ENCODE peak calls at places on chromosomes 13 and 19, in four cellular contexts. I, K, X and Q are unnamed samples.

GRCh38 chr19:51712461-51713081 is 11.2 kb downstream of the HAS1 start:
- DNase-seq in I (no peak), K (no peak), X (no peak), Q (no peak)

GRCh38 chr19:3328743-3329142 is 37.6 kb upstream of the NFIC start:
- DNase-seq in I (no peak), K (no peak), X (no peak), Q (no peak)

GRCh38 chr19:47315125-47315821 is 5.6 kb downstream of the C5AR1 start:
- DNase-seq in I (no peak), K (peak), X (peak), Q (no peak)

GRCh38 chr19:49631279-49631588 is 8.7 kb downstream of the RRAS start:
- DNase-seq in I (no peak), K (no peak), X (no peak), Q (no peak)

GRCh38 chr13:27607125-27607524 is 13.2 kb downstream of the LNX2 start:
- DNase-seq in I (no peak), K (peak), X (no peak), Q (no peak)

GRCh38 chr13:73174521-73175010 is 115.8 kb downstream of the KLF5 start:
- DNase-seq in I (no peak), K (no peak), X (no peak), Q (no peak)

GRCh38 chr13:113935523-113935922 is 38.4 kb downstream of the C13orf46 start:
- DNase-seq in I (no peak), K (no peak), X (peak), Q (no peak)

GRCh38 chr13:32246468-32246867 is 68.7 kb downstream of the ZAR1L start:
- DNase-seq in I (no peak), K (peak), X (peak), Q (peak)

GRCh38 chr13:24081388-24081787 is 79.1 kb upstream of the SPATA13 start:
- DNase-seq in I (no peak), K (no peak), X (no peak), Q (no peak)

GRCh38 chr13:109058071-109058470 is 428.7 kb downstream of the MYO16 start:
- DNase-seq in I (no peak), K (no peak), X (no peak), Q (no peak)

GRCh38 chr13:42574435-42575311 is 721 bp downstream of the TNFSF11 start:
- DNase-seq in I (no peak), K (no peak), X (no peak), Q (no peak)

GRCh38 chr13:46530084-46530935 is 22.7 kb upstream of the LRCH1 start:
- DNase-seq in I (no peak), K (no peak), X (no peak), Q (no peak)

GRCh38 chr13:57212989-57213388 is 46.0 kb downstream of the PRR20E start:
- DNase-seq in I (no peak), K (no peak), X (no peak), Q (no peak)

GRCh38 chr13:97074618-97075017 is 80.3 kb upstream of the OXGR1 start:
- DNase-seq in I (no peak), K (no peak), X (no peak), Q (no peak)

GRCh38 chr13:40933508-40933907 is 85.6 kb downstream of the ELF1 start:
- DNase-seq in I (no peak), K (no peak), X (no peak), Q (no peak)

GRCh38 chr19:3443840-3444694 is 36.3 kb downstream of the SMIM24 start:
- DNase-seq in I (peak), K (no peak), X (no peak), Q (no peak)

GRCh38 chr13:40812102-40812501 is 22.7 kb downstream of the SLC25A15 start:
- DNase-seq in I (no peak), K (no peak), X (no peak), Q (no peak)

GRCh38 chr19:8491574-8491973 is 10.9 kb downstream of the PRAM1 start:
- DNase-seq in I (no peak), K (no peak), X (no peak), Q (no peak)

GRCh38 chr13:31069808-31070544 is 91.7 kb downstream of the HSPH1 start:
- DNase-seq in I (no peak), K (no peak), X (no peak), Q (no peak)

GRCh38 chr13:74214321-74214720 is 80.1 kb upstream of the KLF12 start:
- DNase-seq in I (no peak), K (no peak), X (no peak), Q (no peak)

GRCh38 chr19:3248728-3249315 is 24.4 kb downstream of the CELF5 start:
- DNase-seq in I (no peak), K (no peak), X (no peak), Q (no peak)

GRCh38 chr13:50389726-50390125 is 374.5 kb downstream of the KCNRG start:
- DNase-seq in I (no peak), K (no peak), X (no peak), Q (no peak)

GRCh38 chr13:50130686-50131051 is 115.4 kb downstream of the KCNRG start:
- DNase-seq in I (no peak), K (no peak), X (no peak), Q (no peak)

GRCh38 chr19:28498404-28498976 is 714.5 kb downstream of the UQCRFS1 start:
- DNase-seq in I (no peak), K (no peak), X (no peak), Q (no peak)

GRCh38 chr19:5691930-5692784 is 2.1 kb downstream of the RPL36 start:
- DNase-seq in I (no peak), K (no peak), X (peak), Q (no peak)

GRCh38 chr19:5165697-5166019 is 175.0 kb downstream of the PTPRS start:
- DNase-seq in I (no peak), K (no peak), X (no peak), Q (no peak)

GRCh38 chr19:44593294-44593693 is 20.1 kb upstream of the IGSF23 start:
- DNase-seq in I (no peak), K (no peak), X (no peak), Q (no peak)

GRCh38 chr19:1549332-1549945 is 18.7 kb downstream of the MEX3D start:
- DNase-seq in I (no peak), K (no peak), X (no peak), Q (no peak)

GRCh38 chr19:49439841-49440240 is 1.5 kb downstream of the SLC17A7 start:
- DNase-seq in I (no peak), K (no peak), X (no peak), Q (no peak)

GRCh38 chr13:74032325-74032724 is 101.9 kb downstream of the KLF12 start:
- DNase-seq in I (no peak), K (no peak), X (no peak), Q (no peak)

GRCh38 chr13:113616991-113617749 is 32.6 kb downstream of the TFDP1 start:
- DNase-seq in I (no peak), K (no peak), X (no peak), Q (no peak)

GRCh38 chr13:42899266-42899665 is 92.8 kb downstream of the EPSTI1 start:
- DNase-seq in I (no peak), K (no peak), X (no peak), Q (no peak)

GRCh38 chr13:49820591-49821215 is 28.2 kb upstream of the KPNA3 start:
- DNase-seq in I (no peak), K (no peak), X (no peak), Q (no peak)

GRCh38 chr19:54660967-54661366 is 1.8 kb upstream of the LILRB4 start:
- DNase-seq in I (no peak), K (no peak), X (no peak), Q (no peak)

GRCh38 chr13:102845289-102845629 is 573 bp upstream of the ERCC5 start:
- DNase-seq in I (no peak), K (no peak), X (no peak), Q (no peak)

GRCh38 chr19:55443045-55443823 is at the start of gene SHISA7:
- DNase-seq in I (no peak), K (no peak), X (no peak), Q (no peak)

GRCh38 chr13:113465241-113465640 is 12.0 kb upstream of the ADPRHL1 start:
- DNase-seq in I (no peak), K (no peak), X (no peak), Q (no peak)

GRCh38 chr19:7391218-7391670 is 42.5 kb downstream of the ARHGEF18 start:
- DNase-seq in I (no peak), K (peak), X (no peak), Q (no peak)

GRCh38 chr19:13005861-13006370 is 10.6 kb downstream of the NFIX start:
- DNase-seq in I (no peak), K (no peak), X (no peak), Q (no peak)

GRCh38 chr19:13005253-13005652 is 10.0 kb downstream of the NFIX start:
- DNase-seq in I (no peak), K (no peak), X (no peak), Q (no peak)

GRCh38 chr19:13006431-13007281 is 11.4 kb downstream of the NFIX start:
- DNase-seq in I (no peak), K (no peak), X (peak), Q (no peak)

GRCh38 chr19:13008926-13009787 is 13.9 kb downstream of the NFIX start:
- DNase-seq in I (no peak), K (no peak), X (no peak), Q (no peak)

DNA sequence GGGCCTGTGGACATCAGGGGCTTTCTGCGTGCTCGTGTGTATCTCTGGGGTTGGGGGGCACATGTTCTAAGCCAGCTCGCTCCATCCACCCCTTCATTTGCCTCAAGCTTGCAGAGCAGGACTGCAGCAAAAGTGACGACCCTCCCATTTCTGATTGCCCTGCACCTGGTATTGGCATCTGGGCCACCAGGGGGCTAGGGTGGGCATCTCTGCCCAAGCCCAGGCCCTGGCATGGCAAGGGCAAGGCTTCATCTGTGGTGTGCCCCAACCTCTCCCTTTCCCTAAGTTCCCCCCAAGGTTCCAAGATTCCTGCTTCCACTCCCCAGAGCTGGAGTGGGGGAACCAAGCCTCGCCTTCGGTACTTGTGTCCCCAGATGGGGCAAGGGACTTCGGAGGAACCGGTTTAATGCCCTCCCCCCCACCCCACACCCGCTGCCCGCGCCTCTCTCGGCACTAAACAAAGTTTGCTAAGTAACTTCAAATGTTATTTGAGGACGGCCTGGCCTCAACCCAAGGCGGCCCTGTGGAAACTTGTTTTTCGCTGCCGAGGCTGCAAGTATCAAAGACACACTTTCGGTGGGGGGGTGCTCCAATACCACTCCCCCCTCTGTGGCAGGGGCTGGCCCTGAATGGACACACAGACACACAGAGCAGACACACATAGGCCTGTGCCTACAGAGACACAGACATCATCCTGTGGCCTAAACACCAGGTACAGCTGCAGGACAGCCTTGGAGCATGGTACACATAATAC is 12.2 kb downstream of the NFIX start:
- DNase-seq in I (peak), K (no peak), X (peak), Q (no peak)
- H3K4me3 ChIP-seq in I (peak), K (no peak), X (peak), Q (no peak)

GRCh38 chr13:63403726-63404125 is 1988.1 kb upstream of the PCDH20 start:
- DNase-seq in I (no peak), K (no peak), X (no peak), Q (no peak)
- TF ChIP-seq POLR2AphosphoS5 in I (no peak), K (no peak), X (no peak), Q (no peak)

GRCh38 chr13:22655106-22655852 is 525.5 kb upstream of the SGCG start:
- DNase-seq in I (no peak), K (no peak), X (no peak), Q (no peak)
- H3K4me3 ChIP-seq in I (no peak), K (no peak), X (no peak), Q (no peak)

GRCh38 chr19:38375748-38376147 is 1.4 kb downstream of the PSMD8 start:
- DNase-seq in I (no peak), K (no peak), X (no peak), Q (no peak)
- TF ChIP-seq POLR2AphosphoS5 in I (no peak), K (no peak), X (no peak), Q (no peak)

GRCh38 chr13:45310341-45311138 is 30.4 kb downstream of the TPT1 start:
- DNase-seq in I (no peak), K (no peak), X (no peak), Q (no peak)
- H3K4me3 ChIP-seq in I (peak), K (no peak), X (peak), Q (no peak)

DNA sequence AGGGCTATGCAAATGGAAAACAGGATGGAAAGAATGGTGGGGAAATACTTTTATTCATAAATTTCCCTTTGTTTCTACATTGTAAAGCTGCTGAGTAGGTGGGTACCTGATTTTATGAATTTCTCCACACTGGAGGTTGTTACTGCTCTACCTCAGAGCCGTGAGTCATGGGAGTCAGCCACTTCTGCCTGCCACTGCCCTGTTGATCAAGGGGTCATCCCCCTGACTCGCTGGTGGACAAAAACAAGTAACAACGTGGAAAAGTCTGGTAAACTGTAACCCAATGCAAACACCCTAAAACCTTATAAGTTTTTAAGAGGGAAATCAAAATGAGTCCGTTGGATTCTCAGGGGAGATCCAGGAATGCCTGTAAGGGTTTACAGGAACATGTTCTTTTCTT is 329.5 kb downstream of the ATP8A2 start:
- DNase-seq in I (no peak), K (no peak), X (no peak), Q (no peak)
- TF ChIP-seq POLR2AphosphoS5 in I (no peak), K (no peak), X (no peak), Q (no peak)